ENCODE peak calls at places on chromosomes 11 and 22, in seven cellular contexts. X is neural progenitor cell, I is Calu3, A is neuronal stem cell, P is AG04450, D is fibroblast of the aortic adventitia, B is spleen. Z is an unnamed sample.

GRCh38 chr22:44861245-44861644 is 108.9 kb downstream of the ARHGAP8 start:
- DNase-seq in X (no peak), I (no peak), A (no peak), P (no peak), D (no peak), B (no peak), Z (no peak)

GRCh38 chr22:49678137-49678841 is 149.4 kb downstream of the BRD1 start:
- DNase-seq in X (no peak), I (no peak), A (no peak), P (no peak), D (no peak), B (peak), Z (no peak)

GRCh38 chr11:124209824-124210357 is 26.7 kb downstream of the OR10D3 start:
- DNase-seq in X (no peak), I (no peak), A (no peak), P (no peak), D (no peak), B (no peak), Z (no peak)

GRCh38 chr11:111846640-111847039 is 24.7 kb downstream of the ALG9 start:
- DNase-seq in X (no peak), I (no peak), A (no peak), P (peak), D (peak), B (no peak), Z (no peak)

GRCh38 chr22:39900306-39901227 is at the start of gene GRAP2:
- DNase-seq in X (no peak), I (no peak), A (no peak), P (no peak), D (no peak), B (no peak), Z (no peak)

GRCh38 chr11:36356201-36356600 is 60.1 kb downstream of the PRR5L start:
- DNase-seq in X (no peak), I (no peak), A (no peak), P (no peak), D (peak), B (no peak), Z (peak)

GRCh38 chr11:27904358-27905055 is 203.4 kb downstream of the KIF18A start:
- DNase-seq in X (no peak), I (no peak), A (no peak), P (no peak), D (peak), B (no peak), Z (no peak)

GRCh38 chr11:71580057-71581003 is 2.3 kb downstream of the KRTAP5-11 start:
- DNase-seq in X (peak), I (peak), A (peak), P (peak), D (peak), B (no peak), Z (peak)

GRCh38 chr11:65422633-65423515 is at the start of gene NEAT1:
- DNase-seq in X (peak), I (peak), A (peak), P (no peak), D (peak), B (peak), Z (peak)

GRCh38 chr22:20750461-20751184 is 23.3 kb upstream of the SERPIND1 start:
- DNase-seq in X (no peak), I (peak), A (no peak), P (peak), D (peak), B (no peak), Z (no peak)

GRCh38 chr11:494761-495536 is 12.1 kb downstream of the RNH1 start:
- DNase-seq in X (no peak), I (no peak), A (no peak), P (no peak), D (no peak), B (no peak), Z (no peak)

GRCh38 chr11:113796663-113797259 is 17.2 kb downstream of the CLDN25 start:
- DNase-seq in X (peak), I (peak), A (no peak), P (no peak), D (peak), B (no peak), Z (peak)

GRCh38 chr11:65615950-65616574 is 486 bp downstream of the PCNX3 start:
- DNase-seq in X (peak), I (peak), A (no peak), P (no peak), D (no peak), B (no peak), Z (peak)

GRCh38 chr11:108037636-108038035 is 28.9 kb downstream of the CUL5 start:
- DNase-seq in X (no peak), I (no peak), A (no peak), P (peak), D (no peak), B (no peak), Z (no peak)

GRCh38 chr11:106706355-106706754 is 311.9 kb downstream of the GUCY1A2 start:
- DNase-seq in X (no peak), I (no peak), A (no peak), P (peak), D (no peak), B (no peak), Z (no peak)

GRCh38 chr22:47299211-47299878 is 536.9 kb downstream of the TBC1D22A start:
- DNase-seq in X (no peak), I (no peak), A (no peak), P (no peak), D (no peak), B (no peak), Z (no peak)

GRCh38 chr11:67577951-67578350 is 5.7 kb upstream of the GSTP1 start:
- DNase-seq in X (no peak), I (no peak), A (no peak), P (no peak), D (no peak), B (no peak), Z (no peak)

GRCh38 chr11:86802146-86802545 is 1.8 kb downstream of the PRSS23 start:
- DNase-seq in X (no peak), I (no peak), A (no peak), P (no peak), D (peak), B (no peak), Z (no peak)

GRCh38 chr22:48884786-48885185 is 942.9 kb downstream of the BRD1 start:
- DNase-seq in X (no peak), I (no peak), A (no peak), P (no peak), D (no peak), B (peak), Z (no peak)

GRCh38 chr11:24819863-24820434 is 323.1 kb downstream of the LUZP2 start:
- DNase-seq in X (no peak), I (no peak), A (no peak), P (no peak), D (no peak), B (no peak), Z (no peak)

GRCh38 chr11:17263803-17264202 is 12.7 kb upstream of the NUCB2 start:
- DNase-seq in X (no peak), I (no peak), A (no peak), P (no peak), D (peak), B (no peak), Z (no peak)

GRCh38 chr11:46555269-46556054 is 38.4 kb downstream of the AMBRA1 start:
- DNase-seq in X (no peak), I (no peak), A (no peak), P (no peak), D (peak), B (no peak), Z (peak)

GRCh38 chr11:12893787-12894672 is 115.1 kb upstream of the RASSF10 start:
- DNase-seq in X (peak), I (peak), A (peak), P (no peak), D (peak), B (no peak), Z (peak)

GRCh38 chr11:96704847-96705246 is 315.0 kb downstream of the JRKL start:
- DNase-seq in X (peak), I (no peak), A (no peak), P (no peak), D (peak), B (no peak), Z (no peak)

GRCh38 chr11:129946256-129946655 is 50.9 kb upstream of the NFRKB start:
- DNase-seq in X (no peak), I (no peak), A (no peak), P (no peak), D (no peak), B (no peak), Z (peak)

GRCh38 chr11:108881136-108881535 is 216.3 kb downstream of the DDX10 start:
- DNase-seq in X (no peak), I (no peak), A (no peak), P (no peak), D (no peak), B (no peak), Z (no peak)

GRCh38 chr11:11965192-11965591 is 43.2 kb downstream of the DKK3 start:
- DNase-seq in X (no peak), I (no peak), A (no peak), P (no peak), D (no peak), B (peak), Z (no peak)

GRCh38 chr11:124865902-124866851 is 945 bp downstream of the ROBO3 start:
- DNase-seq in X (peak), I (peak), A (no peak), P (no peak), D (peak), B (peak), Z (no peak)

GRCh38 chr11:76234704-76235232 is 28.5 kb upstream of the WNT11 start:
- DNase-seq in X (no peak), I (peak), A (no peak), P (no peak), D (no peak), B (peak), Z (no peak)

Z was measured in Karpas-422.